ENCODE peak calls at places on chromosome 14, in seven cellular contexts. V is stomach; T is fibroblast of lung; N is lower leg skin; B is breast epithelium; Y is naive thymus-derived CD4-positive, alpha-beta T cell; Z is choroid plexus epithelial cell. L is an unnamed sample.

GRCh38 chr14:80956922-80957321 is 1.5 kb downstream of the TSHR start:
- DNase-seq in Z (peak), N (no peak), Y (no peak), V (no peak), T (no peak), B (no peak), L (no peak)

GRCh38 chr14:49853158-49853477 is 530 bp upstream of the NEMF start:
- DNase-seq in N (no peak), T (peak), Z (no peak), Y (no peak), V (no peak), B (no peak), L (no peak)

GRCh38 chr14:59199614-59200013 is 11.1 kb downstream of the DAAM1 start:
- DNase-seq in T (no peak), N (no peak), V (no peak), Y (no peak), Z (peak), B (no peak), L (no peak)

GRCh38 chr14:96805906-96806305 is 8.7 kb downstream of the VRK1 start:
- DNase-seq in T (no peak), Z (no peak), N (no peak), Y (no peak), V (no peak), B (no peak), L (no peak)

GRCh38 chr14:75010472-75010871 is 7.8 kb downstream of the EIF2B2 start:
- DNase-seq in T (no peak), N (no peak), Z (peak), V (no peak), Y (no peak), B (no peak), L (peak)

GRCh38 chr14:56555921-56556570 is 23.6 kb upstream of the TMEM260 start:
- DNase-seq in Z (peak), V (no peak), B (no peak), Y (no peak), T (peak), N (no peak), L (peak)

GRCh38 chr14:73786942-73787759 is 64.5 kb upstream of the PTGR2 start:
- DNase-seq in T (peak), Y (peak), Z (peak), N (no peak), B (no peak), V (peak), L (peak)

GRCh38 chr14:80664576-80664975 is 277.0 kb downstream of the CEP128 start:
- DNase-seq in Z (peak), T (peak), N (no peak), V (no peak), Y (no peak), B (no peak), L (peak)

GRCh38 chr14:22520235-22520634 is 68.8 kb downstream of the DAD1 start:
- DNase-seq in B (no peak), N (no peak), Y (no peak), T (peak), Z (peak), V (no peak), L (peak)

GRCh38 chr14:106518054-106518943 is 991.9 kb downstream of the TMEM121 start:
- DNase-seq in Y (peak), Z (no peak), V (peak), N (no peak), B (no peak), T (no peak), L (no peak)

GRCh38 chr14:84969501-84969900 is 560.4 kb upstream of the FLRT2 start:
- DNase-seq in Y (no peak), T (no peak), N (peak), B (no peak), Z (no peak), V (no peak), L (no peak)

GRCh38 chr14:37588956-37589737 is 5.9 kb downstream of the FOXA1 start:
- DNase-seq in B (no peak), V (no peak), T (no peak), N (no peak), Y (no peak), Z (no peak), L (no peak)

GRCh38 chr14:35383569-35384385 is 20.8 kb downstream of the NFKBIA start:
- DNase-seq in Z (no peak), B (no peak), V (no peak), N (no peak), T (no peak), Y (no peak), L (no peak)

GRCh38 chr14:74575507-74575906 is 36.5 kb downstream of the LTBP2 start:
- DNase-seq in V (no peak), B (no peak), Z (no peak), T (no peak), N (no peak), Y (no peak), L (no peak)

GRCh38 chr14:64423987-64424386 is 35.8 kb downstream of the MTHFD1 start:
- DNase-seq in Y (no peak), N (no peak), Z (peak), T (peak), B (no peak), V (no peak), L (peak)

GRCh38 chr14:67492538-67492937 is 4.0 kb upstream of the TMEM229B start:
- DNase-seq in Z (no peak), V (no peak), N (no peak), T (no peak), Y (no peak), B (no peak), L (no peak)

GRCh38 chr14:58730793-58731464 is 93.2 kb downstream of the DACT1 start:
- DNase-seq in Y (no peak), Z (peak), V (no peak), N (no peak), B (no peak), T (peak), L (peak)

GRCh38 chr14:101876539-101876938 is 87.8 kb upstream of the DYNC1H1 start:
- DNase-seq in B (no peak), V (peak), T (peak), N (peak), Y (peak), Z (peak), L (peak)

GRCh38 chr14:49362916-49363315 is 223.3 kb downstream of the RPS29 start:
- DNase-seq in Y (no peak), V (no peak), T (no peak), B (no peak), N (no peak), Z (no peak), L (no peak)

GRCh38 chr14:28061006-28061405 is 705.6 kb upstream of the FOXG1 start:
- DNase-seq in T (peak), B (no peak), V (no peak), N (no peak), Y (no peak), Z (peak), L (no peak)

GRCh38 chr14:54170301-54170700 is 213.7 kb upstream of the BMP4 start:
- DNase-seq in B (no peak), T (no peak), Y (no peak), Z (no peak), N (no peak), V (no peak), L (peak)

GRCh38 chr14:32774214-32774613 is 164.5 kb upstream of the NPAS3 start:
- DNase-seq in N (no peak), T (no peak), V (no peak), Z (no peak), B (no peak), Y (no peak), L (no peak)

GRCh38 chr14:22906073-22906472 is 12.9 kb downstream of the RBM23 start:
- DNase-seq in Y (no peak), V (no peak), N (no peak), B (no peak), T (no peak), Z (no peak), L (no peak)

GRCh38 chr14:66076166-66076565 is 410.0 kb upstream of the CCDC196 start:
- DNase-seq in V (no peak), N (no peak), Y (no peak), Z (no peak), T (peak), B (no peak), L (peak)

GRCh38 chr14:94555991-94556390 is 5.3 kb upstream of the SERPINA4 start:
- DNase-seq in T (no peak), V (no peak), N (no peak), B (no peak), Z (no peak), Y (no peak), L (no peak)

GRCh38 chr14:105312973-105313372 is 1.6 kb upstream of the PACS2 start:
- DNase-seq in B (no peak), Y (no peak), N (no peak), V (no peak), Z (no peak), T (no peak), L (no peak)

GRCh38 chr14:42011221-42011620 is 404.5 kb downstream of the LRFN5 start:
- DNase-seq in Y (no peak), T (no peak), N (no peak), V (no peak), Z (no peak), B (no peak), L (no peak)

GRCh38 chr14:69972755-69973154 is 93.5 kb downstream of the SMOC1 start:
- DNase-seq in T (no peak), Y (no peak), V (no peak), N (no peak), Z (no peak), B (no peak), L (no peak)

GRCh38 chr14:100727565-100728240 is 1.0 kb downstream of the DLK1 start:
- DNase-seq in B (no peak), Z (no peak), T (no peak), Y (no peak), N (no peak), V (no peak), L (no peak)
- H3K4me3 ChIP-seq in B (no peak), Z (no peak), T (no peak), Y (no peak), N (no peak), V (no peak), L (no peak)

GRCh38 chr14:92638904-92639303 is 109.5 kb downstream of the LGMN start:
- DNase-seq in Y (no peak), Z (no peak), V (no peak), N (no peak), B (no peak), T (no peak), L (no peak)

GRCh38 chr14:92635896-92636295 is 112.5 kb downstream of the LGMN start:
- DNase-seq in N (no peak), Z (no peak), B (no peak), V (no peak), Y (no peak), T (no peak), L (no peak)

GRCh38 chr14:92638266-92638665 is 110.2 kb downstream of the LGMN start:
- DNase-seq in B (no peak), Z (no peak), V (no peak), N (no peak), Y (no peak), T (no peak), L (no peak)

GRCh38 chr14:92637864-92638263 is 110.6 kb downstream of the LGMN start:
- DNase-seq in B (no peak), Y (no peak), Z (no peak), T (no peak), V (no peak), N (no peak), L (no peak)

DNA sequence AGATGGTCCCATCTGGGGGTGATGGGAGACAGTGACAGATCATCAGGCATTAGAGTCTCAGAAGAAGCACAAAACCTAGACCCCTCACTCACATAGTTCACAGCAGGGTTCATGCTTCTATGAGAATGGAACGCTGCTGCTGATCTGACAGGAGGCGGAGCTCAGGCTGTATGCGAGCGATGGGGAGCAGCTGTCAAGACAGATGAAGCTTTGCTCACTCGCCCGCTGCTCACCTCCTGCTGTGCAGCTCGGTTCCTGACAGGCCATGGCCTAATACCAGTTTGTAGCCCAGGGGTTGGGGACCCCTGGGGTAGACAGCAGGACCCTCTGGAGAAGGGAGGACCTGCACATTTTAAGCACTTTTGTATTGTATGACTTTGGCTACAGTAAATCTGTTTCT is 111.2 kb downstream of the LGMN start:
- DNase-seq in Z (peak), B (no peak), T (peak), N (no peak), Y (no peak), V (no peak), L (no peak)
- H3K4me3 ChIP-seq in Z (no peak), B (no peak), T (no peak), N (no peak), Y (no peak), V (no peak), L (no peak)

DNA sequence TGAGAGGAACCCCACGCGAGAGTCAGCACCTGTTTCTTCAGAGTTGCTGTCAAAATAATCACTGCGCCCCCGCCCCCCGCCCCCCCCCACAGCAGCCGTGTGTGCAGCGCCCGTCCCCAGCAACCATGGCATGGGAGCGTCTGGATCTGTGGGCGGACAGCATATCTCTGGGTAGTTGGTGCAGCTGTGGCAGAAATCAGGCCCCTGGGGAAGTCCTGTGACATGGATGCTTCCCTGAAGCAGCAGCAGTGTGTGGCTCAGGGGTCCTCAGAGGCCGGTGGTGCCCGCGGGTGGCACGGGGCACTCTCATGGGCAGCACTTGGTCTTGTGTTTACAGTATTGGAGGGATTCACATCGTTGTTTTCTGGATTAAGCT is 19.2 kb downstream of the XRCC3 start:
- DNase-seq in N (no peak), Y (no peak), B (no peak), V (no peak), Z (no peak), T (no peak), L (no peak)
- H3K4me3 ChIP-seq in N (no peak), Y (no peak), B (no peak), V (no peak), Z (no peak), T (no peak), L (no peak)

GRCh38 chr14:43408472-43408871 is 1098.6 kb downstream of the FSCB start:
- DNase-seq in B (no peak), V (no peak), Y (no peak), N (no peak), T (no peak), Z (no peak), L (no peak)
- H3K4me3 ChIP-seq in B (no peak), V (no peak), Y (no peak), N (no peak), T (no peak), Z (no peak), L (no peak)

DNA sequence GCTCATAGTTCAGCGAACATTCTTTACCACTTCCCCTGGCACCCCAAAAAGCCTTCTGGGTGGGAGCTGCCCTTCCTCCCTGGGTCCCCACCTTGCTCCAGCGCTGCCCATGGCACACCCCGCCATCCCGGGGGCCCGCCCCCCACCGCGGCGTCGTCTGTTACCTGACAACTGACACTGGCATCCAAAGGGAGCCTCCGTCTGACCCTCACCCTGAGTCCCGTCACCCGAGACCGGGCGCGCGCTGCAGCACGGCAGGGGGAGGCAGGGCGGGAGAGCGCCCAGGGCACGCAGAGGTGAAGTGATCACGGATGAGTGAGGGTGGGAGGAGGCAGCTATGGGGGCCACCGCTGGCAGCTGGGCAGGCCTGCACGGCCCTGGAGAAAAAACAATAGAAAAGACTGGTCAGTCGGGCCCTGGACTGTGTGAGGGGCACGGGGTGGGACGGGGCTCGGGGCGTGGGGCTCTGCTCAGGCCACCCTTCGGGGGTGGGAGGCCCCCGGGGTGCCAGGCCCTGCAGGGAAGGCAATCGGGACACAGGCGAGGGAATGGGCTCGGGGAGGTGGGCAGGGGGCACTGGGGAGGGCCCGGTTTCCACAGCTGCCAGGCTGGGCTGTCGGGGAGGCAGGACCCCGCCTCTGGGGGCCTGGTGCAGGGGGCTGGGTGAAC is 40.7 kb downstream of the BCL11B start:
- DNase-seq in N (no peak), T (no peak), V (no peak), Z (no peak), Y (no peak), B (no peak), L (no peak)
- H3K4me3 ChIP-seq in N (no peak), T (no peak), V (no peak), Z (no peak), Y (peak), B (no peak), L (no peak)

DNA sequence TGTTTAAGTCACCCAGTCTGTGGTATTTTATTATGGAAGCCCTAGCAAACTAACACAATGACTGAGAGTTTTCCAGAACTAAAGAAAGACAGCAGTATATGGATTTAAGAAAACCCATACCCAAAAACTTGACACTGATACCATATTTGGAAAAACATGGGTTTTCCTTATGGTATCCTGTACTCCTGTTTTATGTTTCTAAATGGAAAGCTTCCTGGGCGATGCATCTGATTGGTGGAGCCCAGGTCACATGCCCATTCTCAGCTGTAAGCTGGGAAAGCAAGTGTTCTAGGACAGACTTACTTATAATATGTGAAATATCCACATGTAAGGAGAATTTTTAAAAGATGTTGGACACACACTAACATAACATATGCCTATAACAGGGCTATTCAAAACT is 4.5 kb upstream of the RNASE4 start:
- DNase-seq in B (no peak), N (no peak), Z (peak), T (no peak), Y (no peak), V (no peak), L (peak)
- H3K4me3 ChIP-seq in B (no peak), N (no peak), Z (no peak), T (no peak), Y (no peak), V (no peak), L (no peak)

GRCh38 chr14:20711275-20712069 is 22.9 kb downstream of the ANG start:
- DNase-seq in N (no peak), T (no peak), B (no peak), Y (no peak), V (no peak), Z (no peak), L (no peak)
- H3K4me3 ChIP-seq in N (no peak), T (no peak), B (no peak), Y (no peak), V (no peak), Z (no peak), L (no peak)

DNA sequence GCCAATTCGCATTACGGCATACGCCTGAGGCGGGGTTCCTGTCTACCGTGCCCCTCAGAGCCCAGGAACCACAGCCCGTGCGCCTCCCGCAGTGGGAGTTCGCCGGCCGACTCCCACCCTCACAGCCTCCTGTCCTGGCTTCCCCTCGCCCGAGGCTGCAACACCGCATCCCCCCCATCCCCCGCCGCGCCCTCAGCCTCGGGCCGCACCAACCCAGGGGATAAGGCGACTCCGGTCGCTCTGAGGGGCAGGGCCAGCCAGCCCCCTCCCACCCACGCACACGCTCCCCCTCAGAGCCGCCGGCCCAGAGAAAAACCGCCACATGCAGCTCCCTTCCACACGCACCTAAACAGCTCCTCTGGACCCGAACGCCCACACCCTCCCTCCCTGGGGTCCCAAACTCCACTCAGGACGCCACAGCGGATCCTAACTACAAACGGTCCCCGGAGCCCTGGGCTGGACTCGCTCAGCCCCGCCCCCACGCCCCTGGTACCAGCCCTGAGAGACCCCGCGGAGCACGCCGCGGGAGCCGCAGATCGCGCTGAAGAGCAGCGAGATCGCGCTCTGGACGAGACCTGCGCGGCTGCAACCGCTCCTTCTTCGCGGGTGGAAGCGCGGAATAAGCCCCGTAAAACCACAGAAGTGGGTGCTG is at the start of gene C14orf39:
- DNase-seq in V (no peak), B (no peak), Z (peak), N (no peak), T (peak), Y (no peak), L (peak)
- H3K4me3 ChIP-seq in V (peak), B (peak), Z (peak), N (no peak), T (peak), Y (no peak), L (peak)

GRCh38 chr14:76953196-76953945 is 75.1 kb downstream of the IRF2BPL start:
- DNase-seq in N (peak), Z (peak), T (peak), B (peak), Y (peak), V (peak), L (peak)
- H3K4me3 ChIP-seq in N (no peak), Z (peak), T (no peak), B (peak), Y (peak), V (peak), L (peak)

DNA sequence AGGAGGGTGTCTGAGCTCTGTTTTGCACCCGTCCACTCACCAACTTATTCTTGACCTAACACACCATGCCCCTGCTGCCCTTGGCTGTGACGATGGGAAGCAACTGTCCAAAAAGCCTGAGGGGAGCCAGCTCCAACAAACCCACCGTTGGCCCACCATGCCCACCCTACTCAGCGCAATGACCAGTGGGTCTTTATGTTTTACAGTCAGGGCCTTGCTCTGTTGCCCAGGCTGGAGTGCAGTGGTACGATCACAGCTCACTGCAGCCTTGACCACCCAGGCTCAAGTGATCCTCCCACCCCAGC is 160.3 kb downstream of the ZFP36L1 start:
- DNase-seq in T (no peak), Y (no peak), Z (no peak), B (no peak), N (peak), V (no peak), L (no peak)
- H3K4me3 ChIP-seq in T (no peak), Y (no peak), Z (no peak), B (no peak), N (no peak), V (no peak), L (no peak)